ENCODE peak calls at places on chromosome 15, in four cellular contexts. H, A, P and L are unnamed samples.

GRCh38 chr15:64574220-64574994 is 114.0 kb downstream of the ZNF609 start:
- DNase-seq in H (no peak), A (no peak), P (no peak), L (no peak)

GRCh38 chr15:73897441-73898261 is 24.3 kb downstream of the TBC1D21 start:
- DNase-seq in H (peak), A (peak), P (peak), L (peak)

GRCh38 chr15:31325432-31325975 is 1.1 kb upstream of the KLF13 start:
- DNase-seq in H (peak), A (peak), P (no peak), L (peak)

GRCh38 chr15:52502608-52503007 is 26.1 kb downstream of the MYO5A start:
- DNase-seq in H (no peak), A (no peak), P (no peak), L (no peak)

GRCh38 chr15:26628879-26629529 is 143.9 kb downstream of the GABRB3 start:
- DNase-seq in H (peak), A (peak), P (peak), L (peak)

GRCh38 chr15:100216177-100216576 is 125.6 kb downstream of the ADAMTS17 start:
- DNase-seq in H (no peak), A (peak), P (no peak), L (no peak)

GRCh38 chr15:90143176-90143655 is 40.9 kb upstream of the IDH2 start:
- DNase-seq in H (peak), A (peak), P (peak), L (peak)

GRCh38 chr15:80780416-80781221 is 1.4 kb downstream of the CEMIP start:
- DNase-seq in H (peak), A (peak), P (peak), L (peak)

GRCh38 chr15:40090774-40091455 is 17.8 kb downstream of the BMF start:
- DNase-seq in H (no peak), A (no peak), P (no peak), L (no peak)

GRCh38 chr15:31327674-31328424 is 1.2 kb downstream of the KLF13 start:
- DNase-seq in H (peak), A (peak), P (peak), L (peak)

GRCh38 chr15:57797145-57797544 is 90.6 kb downstream of the POLR2M start:
- DNase-seq in H (no peak), A (no peak), P (no peak), L (no peak)

GRCh38 chr15:25022233-25022632 is 67.4 kb downstream of the SNRPN start:
- DNase-seq in H (no peak), A (no peak), P (peak), L (no peak)

GRCh38 chr15:63999177-63999576 is 47.1 kb downstream of the DAPK2 start:
- DNase-seq in H (no peak), A (no peak), P (no peak), L (no peak)

GRCh38 chr15:80844011-80844732 is 65.0 kb downstream of the CEMIP start:
- DNase-seq in H (no peak), A (no peak), P (no peak), L (no peak)

GRCh38 chr15:52735231-52736089 is 54.7 kb downstream of the ONECUT1 start:
- DNase-seq in H (peak), A (peak), P (peak), L (no peak)

GRCh38 chr15:33831646-33832045 is 136.7 kb upstream of the CHRM5 start:
- DNase-seq in H (no peak), A (no peak), P (no peak), L (no peak)

GRCh38 chr15:63015618-63016017 is 26.9 kb upstream of the TPM1 start:
- DNase-seq in H (no peak), A (no peak), P (peak), L (peak)

GRCh38 chr15:90142216-90143175 is 40.2 kb upstream of the IDH2 start:
- DNase-seq in H (no peak), A (no peak), P (no peak), L (no peak)

GRCh38 chr15:29102911-29103824 is 166.5 kb downstream of the NSMCE3 start:
- DNase-seq in H (no peak), A (no peak), P (no peak), L (peak)

GRCh38 chr15:57286446-57287127 is 89.7 kb upstream of the CGNL1 start:
- DNase-seq in H (no peak), A (no peak), P (no peak), L (no peak)

GRCh38 chr15:44718927-44719292 is 7.6 kb downstream of the B2M start:
- DNase-seq in H (no peak), A (no peak), P (no peak), L (no peak)
- TF ChIP-seq POLR2A in H (no peak), A (no peak), P (no peak), L (no peak)

GRCh38 chr15:37046876-37047614 is 53.3 kb downstream of the MEIS2 start:
- DNase-seq in H (no peak), A (no peak), P (no peak), L (no peak)
- TF ChIP-seq POLR2A in H (no peak), A (no peak), P (no peak), L (no peak)

GRCh38 chr15:68228971-68229385 is 550 bp downstream of the CLN6 start:
- DNase-seq in H (no peak), A (no peak), P (no peak), L (no peak)

GRCh38 chr15:68228143-68228970 is 1.2 kb downstream of the CLN6 start:
- DNase-seq in H (peak), A (no peak), P (peak), L (no peak)

GRCh38 chr15:68231102-68231818 is 1.7 kb upstream of the CLN6 start:
- DNase-seq in H (peak), A (no peak), P (no peak), L (no peak)

GRCh38 chr15:68230157-68231100 is 901 bp upstream of the CLN6 start:
- DNase-seq in H (peak), A (no peak), P (peak), L (no peak)

GRCh38 chr15:68229386-68230156 is at the start of gene CLN6:
- DNase-seq in H (peak), A (peak), P (peak), L (peak)
- TF ChIP-seq POLR2A in H (no peak), A (no peak), P (peak), L (no peak)

DNA sequence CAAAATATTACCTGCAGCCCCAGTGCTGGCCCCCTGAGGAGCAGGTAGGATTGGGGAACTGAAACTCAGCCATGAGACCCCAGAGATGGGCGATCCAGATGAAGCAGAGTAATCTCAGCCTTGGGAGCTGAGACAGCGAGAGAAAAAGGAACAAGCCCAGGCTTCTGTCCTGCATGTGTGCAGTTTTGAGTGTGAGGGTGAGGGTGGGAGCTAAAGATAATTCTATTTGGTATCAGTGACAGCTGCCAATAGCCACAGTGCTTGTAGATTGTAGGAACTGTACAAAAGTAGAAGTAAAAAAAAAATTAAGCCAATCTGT is 5.9 kb downstream of the ATP8B4 start:
- DNase-seq in H (no peak), A (no peak), P (no peak), L (no peak)
- TF ChIP-seq POLR2A in H (no peak), A (no peak), P (no peak), L (no peak)